ENCODE peak calls at places on chromosomes 13 and 19, in four cellular contexts. One of them, this sample, is unnamed. For H3K9me3 and H3K4me1, the result is how much of the 10 kb centered on the place peaks cover.

GRCh38 chr19:12783226-12783848 is 7.9 kb upstream of the JUNB start:
- DNase-seq in neuronal stem cell: no peak
- DNase-seq in GM23248: peak
- DNase-seq in adrenal gland: no peak
- DNase-seq in this sample: no peak

GRCh38 chr13:73428137-73428536 is 369.3 kb downstream of the KLF5 start:
- DNase-seq in neuronal stem cell: no peak
- DNase-seq in adrenal gland: no peak
- DNase-seq in GM23248: peak
- DNase-seq in this sample: no peak

GRCh38 chr19:42657551-42657950 is 62.8 kb upstream of the CEACAM8 start:
- DNase-seq in adrenal gland: no peak
- DNase-seq in neuronal stem cell: no peak
- DNase-seq in GM23248: peak
- DNase-seq in this sample: no peak

GRCh38 chr13:114283581-114283980 is 2.2 kb downstream of the UPF3A start:
- DNase-seq in GM23248: no peak
- DNase-seq in neuronal stem cell: no peak
- DNase-seq in adrenal gland: no peak
- DNase-seq in this sample: no peak

GRCh38 chr19:53553865-53554791 is 16.2 kb downstream of the ZNF331 start:
- DNase-seq in neuronal stem cell: no peak
- DNase-seq in GM23248: peak
- DNase-seq in adrenal gland: peak
- DNase-seq in this sample: peak

GRCh38 chr19:11203194-11204075 is 6.1 kb upstream of the KANK2 start:
- DNase-seq in GM23248: peak
- DNase-seq in neuronal stem cell: peak
- DNase-seq in adrenal gland: peak
- DNase-seq in this sample: peak

GRCh38 chr13:76383671-76384461 is 502.3 kb downstream of the KCTD12 start:
- DNase-seq in neuronal stem cell: no peak
- DNase-seq in GM23248: peak
- DNase-seq in adrenal gland: no peak
- DNase-seq in this sample: no peak

GRCh38 chr19:2351591-2351990 is 8.5 kb upstream of the TMPRSS9 start:
- DNase-seq in neuronal stem cell: no peak
- DNase-seq in adrenal gland: no peak
- DNase-seq in GM23248: no peak
- DNase-seq in this sample: no peak

GRCh38 chr19:4403005-4403761 is 743 bp downstream of the CHAF1A start:
- DNase-seq in adrenal gland: no peak
- DNase-seq in neuronal stem cell: no peak
- DNase-seq in GM23248: peak
- DNase-seq in this sample: no peak

GRCh38 chr13:112619730-112620639 is 32.0 kb upstream of the TUBGCP3 start:
- DNase-seq in GM23248: no peak
- DNase-seq in adrenal gland: no peak
- DNase-seq in neuronal stem cell: peak
- DNase-seq in this sample: no peak

GRCh38 chr13:112784811-112785418 is 95.1 kb downstream of the ATP11A start:
- DNase-seq in neuronal stem cell: no peak
- DNase-seq in adrenal gland: no peak
- DNase-seq in GM23248: no peak
- DNase-seq in this sample: no peak

GRCh38 chr13:74129500-74130144 is 4.6 kb downstream of the KLF12 start:
- DNase-seq in neuronal stem cell: no peak
- DNase-seq in GM23248: peak
- DNase-seq in adrenal gland: no peak
- DNase-seq in this sample: peak

GRCh38 chr13:99165753-99166587 is 34.7 kb upstream of the UBAC2 start:
- DNase-seq in neuronal stem cell: no peak
- DNase-seq in GM23248: no peak
- DNase-seq in adrenal gland: no peak
- DNase-seq in this sample: no peak

GRCh38 chr19:6076675-6077463 is 33.4 kb downstream of the RFX2 start:
- DNase-seq in neuronal stem cell: no peak
- DNase-seq in GM23248: peak
- DNase-seq in adrenal gland: peak
- DNase-seq in this sample: no peak

GRCh38 chr19:6071840-6072239 is 38.5 kb downstream of the RFX2 start:
- DNase-seq in neuronal stem cell: no peak
- DNase-seq in adrenal gland: no peak
- DNase-seq in GM23248: peak
- DNase-seq in this sample: no peak

GRCh38 chr19:6076291-6076665 is 34.0 kb downstream of the RFX2 start:
- DNase-seq in neuronal stem cell: no peak
- DNase-seq in GM23248: no peak
- DNase-seq in adrenal gland: no peak
- DNase-seq in this sample: no peak

GRCh38 chr19:6074709-6075403 is 35.4 kb downstream of the RFX2 start:
- DNase-seq in adrenal gland: no peak
- DNase-seq in GM23248: no peak
- DNase-seq in neuronal stem cell: no peak
- DNase-seq in this sample: no peak

GRCh38 chr19:6073858-6074708 is 36.2 kb downstream of the RFX2 start:
- DNase-seq in GM23248: no peak
- DNase-seq in adrenal gland: no peak
- DNase-seq in neuronal stem cell: no peak
- DNase-seq in this sample: no peak
- H3K27ac ChIP-seq in GM23248: no peak
- H3K27ac ChIP-seq in adrenal gland: no peak
- H3K27ac ChIP-seq in neuronal stem cell: no peak
- H3K27ac ChIP-seq in this sample: no peak

DNA sequence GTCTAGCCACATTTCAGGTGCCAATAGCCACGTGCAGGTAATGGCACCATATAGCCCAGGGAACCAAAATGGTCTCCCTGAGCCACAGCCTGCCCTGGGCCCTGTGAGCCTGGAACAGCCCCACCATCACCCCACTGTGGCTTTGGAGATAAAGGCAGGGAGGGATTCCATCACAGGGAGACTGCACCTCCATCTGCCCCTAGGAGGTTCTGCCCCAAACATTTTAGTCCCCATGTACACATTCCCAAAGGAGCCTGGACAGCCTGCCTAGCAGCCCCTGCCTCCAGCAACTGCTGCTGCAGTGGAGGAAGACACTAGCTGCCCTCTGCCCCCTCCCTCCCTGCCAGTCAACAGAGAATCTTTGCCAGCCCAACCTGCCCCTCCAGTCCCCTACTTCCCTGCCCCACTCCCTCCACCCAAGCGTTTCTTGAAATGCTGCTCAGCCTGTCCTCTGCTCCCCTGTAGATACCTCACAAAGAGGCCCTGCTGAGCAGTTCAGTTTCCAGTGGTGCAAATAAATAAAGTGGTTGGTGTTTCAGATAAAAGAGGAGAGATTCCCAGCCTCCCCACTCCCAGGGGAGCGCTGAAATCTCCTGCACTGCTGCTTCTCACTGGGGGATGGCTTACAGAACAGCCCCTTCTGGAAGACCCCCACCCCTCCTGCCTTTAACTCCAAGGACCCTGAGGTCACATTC is 921.8 kb downstream of the UQCRFS1 start:
- DNase-seq in neuronal stem cell: no peak
- DNase-seq in GM23248: no peak
- DNase-seq in adrenal gland: no peak
- DNase-seq in this sample: no peak
- H3K9me3 ChIP-seq in neuronal stem cell: under half
- H3K9me3 ChIP-seq in GM23248: under half
- H3K9me3 ChIP-seq in adrenal gland: under half
- H3K9me3 ChIP-seq in this sample: under half

DNA sequence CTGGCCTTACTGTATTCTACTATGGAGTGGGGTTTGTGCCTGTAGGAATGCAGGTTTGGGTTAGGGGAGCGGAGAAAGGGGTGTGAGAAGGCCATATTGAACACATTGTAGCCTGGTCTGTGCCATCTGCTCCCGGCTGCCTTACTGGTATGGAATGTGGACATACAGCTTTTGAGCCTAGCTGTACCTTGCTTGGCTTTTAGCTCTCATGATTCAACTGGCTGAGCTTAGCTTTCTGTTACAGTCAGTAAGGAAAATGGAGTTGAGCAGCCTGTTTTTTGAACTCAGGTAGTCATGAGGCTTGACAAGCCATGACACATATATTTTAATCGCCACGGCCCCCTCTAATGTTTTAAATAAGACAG is 41.6 kb downstream of the ARHGAP35 start:
- DNase-seq in adrenal gland: no peak
- DNase-seq in GM23248: peak
- DNase-seq in neuronal stem cell: no peak
- DNase-seq in this sample: no peak
- H3K4me1 ChIP-seq in adrenal gland: under half
- H3K4me1 ChIP-seq in GM23248: half or more
- H3K4me1 ChIP-seq in neuronal stem cell: under half
- H3K4me1 ChIP-seq in this sample: under half

DNA sequence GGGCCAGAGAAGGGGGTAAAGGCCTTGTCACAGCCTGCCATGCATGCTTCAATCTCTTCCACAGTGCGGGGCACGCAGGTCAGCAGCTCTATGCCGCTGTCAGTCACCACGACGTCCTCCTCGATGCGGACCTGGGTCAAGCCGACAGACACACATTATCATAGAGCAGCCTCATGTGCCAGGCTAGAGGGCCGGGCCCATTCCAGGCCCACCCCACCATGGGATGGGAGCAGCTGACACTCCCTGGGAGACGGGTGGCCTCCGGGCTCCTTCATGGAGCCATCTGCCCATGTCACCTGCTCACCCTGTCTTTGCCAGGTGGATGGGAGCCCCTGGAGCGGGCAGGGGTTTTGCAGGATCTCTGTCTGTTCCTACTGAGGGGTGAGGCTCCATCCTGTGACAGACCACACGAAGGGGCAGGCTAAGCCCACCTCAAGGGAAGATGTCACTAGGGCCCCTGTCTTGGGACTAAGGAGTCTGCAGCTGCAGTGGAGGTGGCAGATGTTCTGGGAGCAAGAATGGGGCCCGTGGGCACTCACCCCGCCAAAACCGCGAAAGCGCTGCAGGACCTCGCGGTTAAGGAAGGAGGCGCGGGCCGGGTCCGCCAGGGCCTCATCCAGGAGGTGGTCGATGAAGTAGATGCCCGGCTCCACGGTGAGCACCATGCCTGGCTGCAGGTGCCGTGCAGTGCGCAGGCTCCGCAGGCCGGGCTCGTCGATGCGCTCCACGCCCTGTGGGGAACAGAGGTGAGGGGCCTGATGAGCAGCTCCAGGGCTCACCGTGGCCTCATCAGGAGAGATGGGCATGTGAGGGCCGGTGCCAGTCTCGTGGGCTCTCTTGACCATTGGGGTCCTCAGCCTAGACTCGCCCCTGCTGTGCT is 14.1 kb downstream of the CEBPG start:
- DNase-seq in GM23248: no peak
- DNase-seq in neuronal stem cell: no peak
- DNase-seq in adrenal gland: no peak
- DNase-seq in this sample: no peak
- H3K27ac ChIP-seq in GM23248: no peak
- H3K27ac ChIP-seq in neuronal stem cell: no peak
- H3K27ac ChIP-seq in adrenal gland: no peak
- H3K27ac ChIP-seq in this sample: no peak

DNA sequence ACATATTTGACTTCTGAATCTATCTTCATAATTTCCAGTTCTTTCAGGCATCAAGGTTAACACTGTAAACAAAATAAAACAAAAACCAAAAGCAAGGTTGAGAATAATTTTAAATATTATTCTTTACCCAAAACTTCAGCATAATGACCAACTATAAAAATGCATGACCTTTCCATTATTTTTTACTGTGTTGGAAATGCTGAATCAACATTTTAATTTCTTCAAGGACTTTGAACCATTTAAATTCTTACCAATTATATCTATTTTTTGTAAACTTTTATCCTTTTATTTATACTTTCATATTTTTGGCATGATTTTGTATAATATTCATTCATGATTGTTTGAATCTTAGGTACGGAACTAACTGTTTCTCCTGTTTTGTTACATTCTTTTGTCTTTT is 6.9 kb downstream of the ZNF585A start:
- DNase-seq in neuronal stem cell: no peak
- DNase-seq in adrenal gland: no peak
- DNase-seq in GM23248: no peak
- DNase-seq in this sample: no peak
- H3K9me3 ChIP-seq in neuronal stem cell: under half
- H3K9me3 ChIP-seq in adrenal gland: under half
- H3K9me3 ChIP-seq in GM23248: under half
- H3K9me3 ChIP-seq in this sample: under half

GRCh38 chr19:18665771-18666202 is 17.7 kb upstream of the CRTC1 start:
- DNase-seq in GM23248: no peak
- DNase-seq in adrenal gland: no peak
- DNase-seq in neuronal stem cell: no peak
- DNase-seq in this sample: no peak

GRCh38 chr19:18661346-18661745 is 22.1 kb upstream of the CRTC1 start:
- DNase-seq in GM23248: no peak
- DNase-seq in adrenal gland: no peak
- DNase-seq in neuronal stem cell: no peak
- DNase-seq in this sample: no peak

GRCh38 chr19:18660939-18661338 is 22.5 kb upstream of the CRTC1 start:
- DNase-seq in neuronal stem cell: no peak
- DNase-seq in GM23248: no peak
- DNase-seq in adrenal gland: no peak
- DNase-seq in this sample: no peak

GRCh38 chr19:18663940-18664530 is 19.4 kb upstream of the CRTC1 start:
- DNase-seq in GM23248: no peak
- DNase-seq in neuronal stem cell: no peak
- DNase-seq in adrenal gland: no peak
- DNase-seq in this sample: peak

DNA sequence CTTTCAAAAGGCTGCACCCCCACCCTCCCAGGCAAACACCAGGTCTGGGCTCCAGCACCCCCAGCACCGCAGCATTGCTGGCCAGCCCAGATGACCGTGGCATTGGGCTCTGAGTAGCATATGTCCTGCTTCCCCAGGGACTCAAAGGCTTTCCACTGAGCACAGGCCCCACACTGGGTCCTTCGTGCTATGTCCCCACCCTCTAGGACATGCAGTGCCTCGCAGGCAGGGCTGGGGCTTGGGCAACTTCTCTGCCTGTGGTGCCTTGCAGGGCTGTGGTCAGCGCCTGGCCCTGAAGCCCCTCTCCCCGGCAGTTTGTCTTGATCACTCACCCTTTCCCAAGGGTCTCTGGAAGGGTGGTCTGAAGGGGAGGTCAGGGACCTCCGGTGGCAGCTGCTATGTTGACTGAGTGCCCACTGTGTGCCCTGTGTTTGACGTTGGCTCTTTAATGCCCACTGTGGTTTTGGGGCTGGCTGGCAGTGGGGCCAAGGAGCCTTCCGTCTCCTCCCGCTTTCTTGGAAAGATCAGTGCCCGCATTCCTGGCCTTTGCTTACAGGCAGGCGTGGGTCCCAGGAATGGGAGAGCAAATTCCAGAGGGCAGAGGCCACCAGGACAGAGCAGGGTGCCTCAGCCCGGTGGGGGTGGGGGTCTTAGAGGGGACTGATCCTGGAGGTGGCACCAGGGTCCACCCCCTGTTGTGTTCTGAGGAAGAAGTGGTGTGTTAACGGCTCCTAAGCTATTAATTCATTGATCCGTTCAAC is 20.3 kb upstream of the CRTC1 start:
- DNase-seq in adrenal gland: no peak
- DNase-seq in neuronal stem cell: no peak
- DNase-seq in GM23248: no peak
- DNase-seq in this sample: no peak
- H3K4me1 ChIP-seq in adrenal gland: under half
- H3K4me1 ChIP-seq in neuronal stem cell: under half
- H3K4me1 ChIP-seq in GM23248: under half
- H3K4me1 ChIP-seq in this sample: under half

This sample was measured in CD8-positive, alpha-beta T cell.